ENCODE peak calls at places on chromosomes 12 and 14, in seven cellular contexts. H, V, U, K, Y, Z and D are unnamed samples.

GRCh38 chr12:69068431-69068830 is 135.5 kb upstream of the CPM start:
- DNase-seq in Z (no peak), Y (no peak), V (no peak), U (no peak), K (no peak), H (no peak), D (no peak)

GRCh38 chr14:99174081-99174851 is 97.7 kb downstream of the BCL11B start:
- DNase-seq in Z (no peak), U (no peak), H (no peak), K (no peak), V (no peak), Y (no peak), D (no peak)

GRCh38 chr12:29519585-29520182 is 22.2 kb upstream of the OVCH1 start:
- DNase-seq in H (no peak), V (peak; percentile 31), U (peak; percentile 11), Y (peak; percentile 11), K (no peak), Z (no peak), D (peak; percentile 45)

GRCh38 chr12:94622475-94622874 is 27.9 kb downstream of the TMCC3 start:
- DNase-seq in Y (no peak), U (no peak), H (no peak), V (no peak), Z (no peak), K (no peak), D (no peak)

GRCh38 chr12:57221169-57221917 is 4.7 kb downstream of the NXPH4 start:
- DNase-seq in U (no peak), Z (no peak), Y (no peak), K (no peak), H (no peak), V (no peak), D (no peak)

GRCh38 chr12:53952871-53953734 is 1.6 kb upstream of the HOXC12 start:
- DNase-seq in U (peak; percentile 94), Y (no peak), Z (no peak), K (no peak), H (peak; percentile 62), V (no peak), D (no peak)

GRCh38 chr14:51962678-51963077 is 26.7 kb upstream of the RTRAF start:
- DNase-seq in Z (no peak), Y (no peak), H (no peak), V (no peak), K (no peak), U (no peak), D (no peak)

GRCh38 chr12:1706284-1707016 is 15.6 kb downstream of the ADIPOR2 start:
- DNase-seq in U (no peak), Y (no peak), H (no peak), Z (no peak), V (no peak), K (no peak), D (no peak)

GRCh38 chr14:101072531-101072930 is 169.0 kb upstream of the RTL1 start:
- DNase-seq in H (no peak), U (no peak), V (no peak), K (no peak), Y (no peak), Z (no peak), D (no peak)

GRCh38 chr12:109734219-109735000 is 20.8 kb downstream of the FAM222A start:
- DNase-seq in Z (no peak), H (peak; percentile 41), V (no peak), Y (no peak), K (peak; percentile 35), U (no peak), D (no peak)

GRCh38 chr14:29846339-29847129 is 81.1 kb downstream of the PRKD1 start:
- DNase-seq in U (no peak), H (no peak), Z (no peak), K (no peak), Y (no peak), V (no peak), D (no peak)

GRCh38 chr12:124399622-124400021 is 104.7 kb downstream of the RFLNA start:
- DNase-seq in Z (no peak), V (no peak), H (no peak), U (peak; percentile 63), Y (peak; percentile 36), K (no peak), D (peak; percentile 49)

GRCh38 chr12:52632656-52633055 is 14.3 kb upstream of the KRT73 start:
- DNase-seq in K (no peak), U (no peak), Y (no peak), V (no peak), Z (no peak), H (peak; percentile 12), D (no peak)

GRCh38 chr12:64679487-64679983 is 69.2 kb downstream of the RASSF3 start:
- DNase-seq in H (peak; percentile 93), Y (no peak), Z (peak; percentile 41), U (peak; percentile 13), K (peak; percentile 74), V (peak; percentile 84), D (no peak)